ENCODE peak calls at places on chromosomes 1 and 21, in four cellular contexts. N, R, D and T are unnamed samples.

GRCh38 chr1:94739521-94740061 is 80.6 kb upstream of the SLC44A3 start:
- DNase-seq in D (no peak), N (no peak), R (no peak), T (no peak)

GRCh38 chr1:71561729-71562128 is 480.9 kb upstream of the ZRANB2 start:
- DNase-seq in R (no peak), D (no peak), N (no peak), T (no peak)

GRCh38 chr1:113401728-113402127 is 11.4 kb downstream of the MAGI3 start:
- DNase-seq in D (no peak), R (no peak), N (no peak), T (no peak)

GRCh38 chr21:25660233-25660632 is 21.2 kb downstream of the JAM2 start:
- DNase-seq in D (no peak), R (no peak), N (no peak), T (no peak)

GRCh38 chr1:41322835-41323234 is 38.4 kb upstream of the FOXO6 start:
- DNase-seq in D (no peak), R (no peak), N (peak; percentile 75), T (peak; percentile 46)

GRCh38 chr1:33337994-33338494 is 17.1 kb upstream of the A3GALT2 start:
- DNase-seq in N (no peak), D (no peak), R (no peak), T (no peak)

GRCh38 chr1:4597020-4597419 is 57.4 kb upstream of the AJAP1 start:
- DNase-seq in N (no peak), R (no peak), D (no peak), T (no peak)

GRCh38 chr1:83626603-83627002 is 372.3 kb downstream of the TTLL7 start:
- DNase-seq in R (no peak), N (no peak), D (peak; percentile 12), T (no peak)

DNA sequence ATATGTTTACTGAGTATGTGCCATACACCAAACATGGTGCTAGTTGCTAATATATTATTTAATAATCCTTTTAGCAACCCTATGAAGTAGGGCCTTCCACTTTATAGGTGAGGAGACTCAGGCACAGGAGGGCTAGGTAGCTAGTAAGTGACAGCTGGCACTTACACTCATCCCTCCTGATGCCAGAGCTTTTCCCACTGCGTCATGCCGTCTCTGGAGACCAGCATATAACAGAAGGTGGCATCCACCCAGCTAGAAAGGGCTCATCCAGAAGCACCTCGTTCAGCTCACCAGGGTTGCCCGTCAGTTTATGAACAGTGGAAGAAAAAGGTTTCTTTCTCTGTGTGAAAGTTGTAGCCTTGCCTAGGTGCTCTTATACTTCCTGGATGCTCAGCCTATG is 108.9 kb downstream of the NOS1AP start:
- DNase-seq in D (no peak), N (no peak), R (no peak), T (no peak)
- TF ChIP-seq SPI1 in D (no peak), N (no peak), R (no peak), T (no peak)

DNA sequence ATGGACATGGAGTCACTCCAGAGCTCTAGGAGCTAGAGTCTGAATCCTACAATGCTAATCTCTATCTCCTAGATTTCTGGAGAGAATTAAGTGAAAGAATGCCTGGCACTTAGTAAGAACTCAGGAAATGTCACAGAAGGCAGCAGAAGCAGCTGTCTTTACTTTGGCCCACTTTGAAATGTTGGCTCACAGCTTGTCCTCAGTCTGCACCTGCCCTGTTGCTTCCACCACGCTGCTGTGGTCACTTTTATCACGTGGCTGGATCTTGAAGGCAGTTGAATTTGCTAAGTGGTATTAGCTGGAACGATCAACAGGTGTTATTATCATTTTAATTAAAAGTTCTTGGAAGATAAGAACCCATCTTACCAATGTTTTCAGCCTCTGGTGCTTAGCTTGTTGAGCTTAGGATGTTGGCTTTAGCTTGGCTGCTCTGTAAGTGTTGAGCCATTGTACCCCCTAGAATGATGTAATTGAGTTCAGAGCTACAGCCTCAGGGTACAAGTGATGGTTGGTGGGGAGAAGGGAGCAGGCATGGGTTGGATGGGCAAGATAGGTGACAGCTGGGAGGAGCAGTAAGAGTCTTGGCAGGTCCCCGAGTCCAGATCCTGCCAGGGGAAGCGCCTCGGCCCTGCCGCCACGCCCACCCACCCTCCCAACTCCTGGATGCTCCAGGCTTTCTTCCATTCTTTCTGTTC is 41.9 kb upstream of the EPS8L3 start:
- DNase-seq in D (no peak), R (no peak), N (no peak), T (no peak)
- TF ChIP-seq SPI1 in D (no peak), R (no peak), N (no peak), T (no peak)

DNA sequence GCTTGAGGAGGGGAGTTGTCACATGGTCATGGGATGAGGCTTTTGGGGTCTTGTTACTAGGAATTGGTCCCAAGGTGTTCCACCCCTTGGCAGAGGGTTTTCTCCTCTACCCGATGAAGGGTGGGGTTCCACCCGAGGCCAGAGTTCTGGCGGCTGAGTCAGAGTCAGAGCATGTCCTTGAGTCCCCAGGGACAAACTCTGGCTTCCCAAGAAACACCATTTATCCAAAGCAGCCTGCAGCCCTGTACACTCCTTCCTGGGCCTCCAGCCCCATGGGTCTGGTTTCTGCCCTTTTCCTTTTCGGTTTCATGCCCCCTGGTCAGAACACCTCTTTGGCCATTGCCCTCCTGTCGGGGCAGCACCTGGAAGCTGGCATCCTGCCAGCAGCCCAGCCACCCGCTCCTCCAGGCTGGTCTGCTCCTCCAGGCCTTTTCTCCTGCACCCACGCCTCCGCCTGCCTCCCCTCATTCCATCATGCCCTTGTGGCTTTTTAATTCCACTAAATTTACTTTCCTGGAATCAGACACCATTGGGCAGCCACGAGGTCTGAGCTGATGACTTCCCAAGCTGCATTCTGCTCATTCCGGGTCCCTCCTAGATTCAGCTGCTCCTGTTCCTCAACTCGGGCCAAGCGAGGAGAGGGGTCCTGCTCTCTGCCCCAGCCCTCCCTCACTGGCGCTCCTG is 301.7 kb upstream of the VAMP3 start:
- DNase-seq in N (no peak), D (no peak), R (no peak), T (no peak)
- TF ChIP-seq SPI1 in N (no peak), D (no peak), R (no peak), T (no peak)

DNA sequence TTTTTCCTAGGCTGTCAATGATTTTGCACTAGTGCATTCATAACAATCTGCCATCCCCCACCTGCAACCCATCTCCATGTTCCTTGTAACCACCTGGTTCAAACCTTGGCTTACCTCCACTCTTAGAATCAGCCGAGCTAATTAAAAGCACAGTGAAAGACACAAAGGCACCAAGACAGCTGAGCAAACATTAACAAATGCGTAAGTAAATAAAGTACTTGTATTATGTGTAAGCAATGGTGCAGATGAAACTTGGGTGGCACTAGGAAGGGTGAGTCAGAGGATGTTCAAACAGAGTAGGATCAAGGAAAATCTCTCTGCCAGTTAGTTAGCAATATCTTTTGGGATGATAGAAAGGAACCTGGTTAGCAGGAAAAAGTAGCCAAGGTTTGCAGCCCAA is 5.1 kb upstream of the FOXJ3 start:
- DNase-seq in D (no peak), R (no peak), N (no peak), T (no peak)
- TF ChIP-seq SPI1 in D (no peak), R (no peak), N (no peak), T (no peak)

GRCh38 chr1:26890467-26890796 is 349 bp upstream of the GPN2 start:
- DNase-seq in R (no peak), D (no peak), N (no peak), T (no peak)

GRCh38 chr1:26882696-26883095 is 7.4 kb downstream of the GPN2 start:
- DNase-seq in R (no peak), D (no peak), N (no peak), T (no peak)

GRCh38 chr1:26889580-26890466 is at the start of gene GPN2:
- DNase-seq in N (peak; percentile 94), D (peak; percentile 46), R (peak; percentile 84), T (peak; percentile 93)

GRCh38 chr1:26887125-26887524 is 3.0 kb downstream of the GPN2 start:
- DNase-seq in N (no peak), R (no peak), D (no peak), T (no peak)
- TF ChIP-seq SPI1 in N (no peak), R (no peak), D (no peak), T (no peak)

GRCh38 chr1:17097787-17098186 is 21.5 kb downstream of the PADI2 start:
- DNase-seq in N (no peak), R (no peak), D (no peak), T (no peak)
- TF ChIP-seq SPI1 in N (no peak), R (no peak), D (no peak), T (no peak)

DNA sequence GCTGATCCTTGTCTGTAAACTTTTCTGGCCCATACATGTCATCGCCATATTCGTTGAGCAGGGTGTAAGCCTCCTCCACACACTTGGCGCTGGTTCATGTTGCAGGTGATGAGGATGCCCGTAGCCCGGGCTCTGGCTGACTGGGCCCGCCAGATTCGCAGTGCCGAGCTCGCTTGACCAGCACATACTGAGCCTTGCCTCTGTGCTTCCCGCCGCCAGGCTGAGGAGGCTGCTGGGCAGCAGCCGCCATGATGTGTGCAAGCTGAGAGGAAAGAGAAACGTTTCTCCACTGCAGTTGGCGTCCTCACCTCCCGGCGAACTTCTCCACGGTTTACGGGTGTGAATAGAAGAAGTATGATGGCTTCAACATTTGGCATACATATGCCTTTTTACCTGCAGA is 89.2 kb downstream of the LTN1 start:
- DNase-seq in N (no peak), R (no peak), D (no peak), T (no peak)
- TF ChIP-seq SPI1 in N (no peak), R (no peak), D (no peak), T (no peak)

GRCh38 chr21:32132911-32133310 is 145.9 kb downstream of the MIS18A start:
- DNase-seq in D (no peak), N (no peak), R (no peak), T (no peak)
- TF ChIP-seq SPI1 in D (no peak), N (no peak), R (no peak), T (no peak)

GRCh38 chr1:230499496-230499895 is 73.4 kb upstream of the PGBD5 start:
- DNase-seq in R (no peak), D (no peak), N (no peak), T (no peak)
- TF ChIP-seq SPI1 in R (no peak), D (no peak), N (no peak), T (no peak)